ENCODE peak calls at places on chromosome 1, in seven cellular contexts. X, N, J, I, Z, O and M are unnamed samples. For H3K9me3, the result is how much of the 10 kb centered on the place peaks cover.

GRCh38 chr1:87042127-87042811 is 127.8 kb downstream of the HS2ST1 start:
- DNase-seq in Z (no peak), N (no peak), I (no peak), X (no peak), J (no peak), O (no peak), M (no peak)

GRCh38 chr1:192311281-192311680 is 5.5 kb upstream of the RGS21 start:
- DNase-seq in N (no peak), J (no peak), Z (no peak), X (peak), O (no peak), I (no peak), M (peak)

GRCh38 chr1:6884652-6885153 is 99.4 kb downstream of the CAMTA1 start:
- DNase-seq in X (no peak), I (no peak), Z (no peak), J (no peak), N (no peak), O (no peak), M (no peak)

GRCh38 chr1:240794061-240794843 is 182.3 kb upstream of the GREM2 start:
- DNase-seq in I (no peak), O (no peak), X (no peak), Z (no peak), J (no peak), N (no peak), M (no peak)

GRCh38 chr1:214418380-214418779 is 133.0 kb downstream of the PTPN14 start:
- DNase-seq in O (no peak), J (no peak), I (peak), X (no peak), Z (no peak), N (no peak), M (no peak)

GRCh38 chr1:228154685-228155571 is 5.2 kb downstream of the GJC2 start:
- DNase-seq in Z (no peak), O (peak), X (no peak), I (peak), J (no peak), N (no peak), M (no peak)

GRCh38 chr1:175394739-175395138 is 202.2 kb upstream of the KIAA0040 start:
- DNase-seq in Z (no peak), X (no peak), J (no peak), I (no peak), N (no peak), O (no peak), M (no peak)

GRCh38 chr1:49036700-49037099 is 260.0 kb upstream of the BEND5 start:
- DNase-seq in X (no peak), J (no peak), I (no peak), O (no peak), Z (no peak), N (no peak), M (no peak)

GRCh38 chr1:112507896-112508241 is 896 bp upstream of the WNT2B start:
- DNase-seq in X (peak), O (no peak), J (no peak), Z (peak), I (peak), N (no peak), M (no peak)

GRCh38 chr1:205568135-205568468 is 63.6 kb downstream of the CDK18 start:
- DNase-seq in N (no peak), J (no peak), X (no peak), I (no peak), Z (no peak), O (no peak), M (no peak)

GRCh38 chr1:42925132-42925769 is 33.4 kb downstream of the SLC2A1 start:
- DNase-seq in O (no peak), J (no peak), X (no peak), I (no peak), Z (no peak), N (no peak), M (no peak)

GRCh38 chr1:93474291-93474690 is 26.4 kb downstream of the FNBP1L start:
- DNase-seq in J (no peak), N (no peak), I (no peak), X (no peak), Z (no peak), O (no peak), M (no peak)

GRCh38 chr1:12097321-12097720 is 34.2 kb downstream of the TNFRSF8 start:
- DNase-seq in X (peak), N (no peak), Z (no peak), J (no peak), O (no peak), I (no peak), M (no peak)

GRCh38 chr1:231338270-231339128 is at the start of gene SPRTN:
- DNase-seq in X (peak), Z (no peak), N (peak), J (peak), I (no peak), O (no peak), M (no peak)

GRCh38 chr1:226778657-226779058 is 39.6 kb upstream of the ITPKB start:
- DNase-seq in X (peak), O (no peak), Z (peak), J (no peak), N (no peak), I (peak), M (peak)

GRCh38 chr1:224524679-224525078 is 90.1 kb upstream of the WDR26 start:
- DNase-seq in I (no peak), N (no peak), O (no peak), J (no peak), X (no peak), Z (no peak), M (no peak)

GRCh38 chr1:232594018-232594502 is 35.9 kb downstream of the SIPA1L2 start:
- DNase-seq in O (no peak), I (no peak), N (no peak), Z (peak), J (no peak), X (no peak), M (no peak)

GRCh38 chr1:23044035-23044434 is 24.8 kb downstream of the KDM1A start:
- DNase-seq in X (no peak), J (no peak), O (no peak), N (no peak), I (no peak), Z (no peak), M (no peak)

GRCh38 chr1:209232197-209232596 is 351.3 kb upstream of the CAMK1G start:
- DNase-seq in I (no peak), X (no peak), N (no peak), J (no peak), O (no peak), Z (no peak), M (no peak)

GRCh38 chr1:25647863-25648262 is 31.3 kb downstream of the MAN1C1 start:
- DNase-seq in O (no peak), N (peak), X (no peak), I (no peak), J (no peak), Z (peak), M (no peak)

GRCh38 chr1:9110669-9111356 is 18.1 kb downstream of the GPR157 start:
- DNase-seq in I (peak), Z (peak), N (peak), X (peak), O (peak), J (peak), M (peak)

GRCh38 chr1:45913183-45913924 is 109.9 kb downstream of the MAST2 start:
- DNase-seq in N (peak), X (peak), J (peak), Z (peak), O (peak), I (peak), M (peak)

GRCh38 chr1:246454655-246455054 is 52.4 kb downstream of the SMYD3 start:
- DNase-seq in N (no peak), J (no peak), O (no peak), X (no peak), Z (no peak), I (no peak), M (no peak)

GRCh38 chr1:82565546-82565945 is 764.8 kb downstream of the ADGRL2 start:
- DNase-seq in X (peak), Z (no peak), J (peak), N (no peak), I (peak), O (no peak), M (no peak)

GRCh38 chr1:198168180-198168579 is 11.4 kb downstream of the NEK7 start:
- DNase-seq in Z (no peak), J (no peak), N (no peak), X (peak), O (no peak), I (no peak), M (no peak)

GRCh38 chr1:10179408-10179685 is 31.0 kb upstream of the KIF1B start:
- DNase-seq in I (no peak), O (no peak), Z (no peak), J (no peak), X (no peak), N (no peak), M (no peak)

GRCh38 chr1:42239555-42239954 is 75.0 kb upstream of the GUCA2A start:
- DNase-seq in O (no peak), I (no peak), Z (no peak), N (no peak), X (no peak), J (no peak), M (no peak)

GRCh38 chr1:62037274-62037673 is 157.4 kb upstream of the L1TD1 start:
- DNase-seq in Z (no peak), X (no peak), I (no peak), N (no peak), O (no peak), J (no peak), M (no peak)

GRCh38 chr1:85133565-85134159 is 67.2 kb downstream of the SYDE2 start:
- DNase-seq in I (no peak), Z (no peak), O (no peak), X (no peak), N (no peak), J (no peak), M (no peak)

GRCh38 chr1:212415107-212415841 is 588 bp upstream of the PACC1 start:
- DNase-seq in I (no peak), J (no peak), N (no peak), Z (no peak), X (no peak), O (no peak), M (no peak)
- H3K4me3 ChIP-seq in I (peak), J (peak), N (peak), Z (peak), X (peak), O (peak), M (peak)

GRCh38 chr1:184608581-184608980 is 146.1 kb downstream of the EDEM3 start:
- DNase-seq in I (no peak), Z (no peak), N (no peak), J (no peak), O (no peak), X (no peak), M (no peak)

GRCh38 chr1:184604152-184604900 is 150.3 kb downstream of the EDEM3 start:
- DNase-seq in N (no peak), J (no peak), Z (no peak), X (no peak), I (no peak), O (no peak), M (no peak)

GRCh38 chr1:184608990-184609389 is 145.7 kb downstream of the EDEM3 start:
- DNase-seq in I (no peak), N (no peak), O (no peak), Z (no peak), J (no peak), X (no peak), M (no peak)

GRCh38 chr1:184605941-184606340 is 148.7 kb downstream of the EDEM3 start:
- DNase-seq in Z (no peak), J (no peak), X (no peak), N (no peak), O (no peak), I (no peak), M (no peak)

DNA sequence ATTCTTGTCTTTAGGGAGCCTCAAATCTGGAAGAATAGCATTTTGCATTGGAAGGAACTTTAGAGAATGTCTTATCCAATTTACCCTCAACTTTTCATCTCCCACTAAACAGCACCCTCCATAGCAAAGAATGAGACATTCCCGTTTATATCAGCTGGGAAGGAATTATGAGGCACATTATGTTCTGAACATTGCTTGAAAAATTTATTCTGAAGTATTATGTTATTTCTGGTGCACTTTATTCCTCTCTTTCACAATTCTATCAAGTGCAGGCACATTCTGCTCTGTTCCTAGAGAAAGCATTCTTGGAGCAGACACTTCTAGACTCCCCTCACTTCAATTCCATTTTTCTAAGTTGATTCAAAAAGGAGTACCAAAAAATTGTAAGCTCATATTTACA is 147.9 kb downstream of the EDEM3 start:
- DNase-seq in O (no peak), X (no peak), N (no peak), J (no peak), Z (no peak), I (no peak), M (no peak)
- H3K9me3 ChIP-seq in O (under half), X (under half), N (under half), J (under half), Z (under half), I (under half), M (under half)

DNA sequence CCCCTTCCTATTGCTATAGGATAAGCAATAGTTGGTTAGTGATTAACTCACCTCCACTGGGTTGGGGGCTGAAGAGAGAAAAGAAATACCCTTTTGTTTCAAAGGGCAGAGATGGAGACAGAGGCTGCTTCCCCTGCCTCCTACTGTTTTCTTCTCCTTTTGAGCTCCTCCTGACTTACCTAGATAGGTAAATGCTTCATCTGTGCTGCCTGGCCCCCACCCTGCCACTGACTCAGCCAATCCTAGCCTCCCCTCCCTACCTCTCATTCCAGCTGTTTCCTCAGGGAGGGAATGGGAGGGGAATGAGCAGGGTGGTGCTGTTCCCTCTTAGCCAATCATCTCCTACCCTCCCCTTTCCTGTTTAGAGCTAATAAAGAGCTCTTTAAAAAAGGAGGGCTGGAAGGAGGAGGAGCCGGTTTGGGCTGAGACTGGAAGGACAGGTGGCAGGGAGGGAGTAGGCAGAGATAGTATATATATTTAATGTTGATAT is at the start of gene C1orf116:
- DNase-seq in Z (no peak), J (no peak), I (no peak), N (no peak), X (no peak), O (no peak), M (no peak)
- H3K4me3 ChIP-seq in Z (no peak), J (no peak), I (no peak), N (no peak), X (no peak), O (no peak), M (no peak)

GRCh38 chr1:2941907-2942306 is 79.4 kb upstream of the ACTRT2 start:
- DNase-seq in X (no peak), N (no peak), O (peak), J (no peak), Z (no peak), I (no peak), M (no peak)

GRCh38 chr1:2939041-2939552 is 82.2 kb upstream of the ACTRT2 start:
- DNase-seq in O (no peak), X (no peak), Z (no peak), J (no peak), N (no peak), I (no peak), M (no peak)

GRCh38 chr1:2942410-2942809 is 78.9 kb upstream of the ACTRT2 start:
- DNase-seq in Z (no peak), O (peak), X (no peak), N (no peak), J (no peak), I (no peak), M (no peak)

GRCh38 chr1:2940178-2940577 is 81.1 kb upstream of the ACTRT2 start:
- DNase-seq in J (no peak), O (no peak), X (no peak), N (no peak), I (no peak), Z (no peak), M (no peak)

DNA sequence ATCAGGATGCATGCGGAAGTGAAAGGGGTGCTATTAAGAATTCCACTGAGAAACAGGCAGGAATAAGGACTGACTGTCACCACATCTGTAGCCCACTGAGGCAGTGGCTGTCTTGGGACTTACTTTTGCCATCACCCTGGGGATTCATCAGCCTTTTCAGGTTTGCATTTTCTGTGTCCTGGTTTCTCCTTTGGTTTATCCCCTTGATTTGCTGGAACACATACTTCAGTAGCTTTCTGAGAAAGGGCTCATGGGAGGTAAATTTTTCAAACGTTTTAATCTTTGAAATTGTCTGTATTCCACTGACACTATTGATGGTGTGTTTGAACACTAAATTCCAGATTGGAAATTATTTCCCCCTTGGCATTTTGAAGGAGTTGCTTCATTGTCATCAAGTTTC is 80.2 kb upstream of the ACTRT2 start:
- DNase-seq in N (no peak), J (no peak), X (no peak), Z (no peak), I (no peak), O (no peak), M (no peak)
- H3K9me3 ChIP-seq in N (under half), J (under half), X (under half), Z (under half), I (under half), O (under half), M (half or more)

GRCh38 chr1:213335084-213335483 is 284.0 kb downstream of the RPS6KC1 start:
- DNase-seq in Z (no peak), J (no peak), O (no peak), X (no peak), N (no peak), I (no peak), M (no peak)

GRCh38 chr1:213337025-213337678 is 286.1 kb downstream of the RPS6KC1 start:
- DNase-seq in O (no peak), Z (no peak), N (no peak), J (no peak), I (no peak), X (no peak), M (no peak)

GRCh38 chr1:213340593-213340992 is 289.6 kb downstream of the RPS6KC1 start:
- DNase-seq in X (no peak), O (no peak), J (no peak), N (no peak), I (no peak), Z (no peak), M (no peak)
- H3K4me3 ChIP-seq in X (no peak), O (no peak), J (no peak), N (no peak), I (no peak), Z (no peak), M (no peak)